ENCODE peak calls at places on chromosome 7, in five cellular contexts. One of them, this sample, is unnamed.

GRCh38 chr7:102096706-102097427 is 189.8 kb upstream of the SH2B2 start:
- DNase-seq in mesendoderm: no peak
- DNase-seq in IMR-90: no peak
- DNase-seq in mesenchymal stem cell: no peak
- DNase-seq in H1: peak; percentile 33
- DNase-seq in this sample: no peak

GRCh38 chr7:151244156-151244870 is 4.2 kb downstream of the SMARCD3 start:
- DNase-seq in mesendoderm: peak; percentile 60
- DNase-seq in IMR-90: peak; percentile 44
- DNase-seq in mesenchymal stem cell: peak; percentile 61
- DNase-seq in H1: peak; percentile 84
- DNase-seq in this sample: peak; percentile 65

GRCh38 chr7:81908220-81908619 is 138.4 kb upstream of the HGF start:
- DNase-seq in mesendoderm: no peak
- DNase-seq in IMR-90: no peak
- DNase-seq in mesenchymal stem cell: no peak
- DNase-seq in H1: no peak
- DNase-seq in this sample: no peak

GRCh38 chr7:105581066-105581811 is at the start of gene EFCAB10:
- DNase-seq in mesendoderm: peak; percentile 97
- DNase-seq in IMR-90: peak; percentile 38
- DNase-seq in mesenchymal stem cell: peak; percentile 69
- DNase-seq in H1: peak; percentile 96
- DNase-seq in this sample: peak; percentile 61

GRCh38 chr7:90618880-90619279 is 22.8 kb downstream of the CDK14 start:
- DNase-seq in mesendoderm: no peak
- DNase-seq in IMR-90: no peak
- DNase-seq in mesenchymal stem cell: no peak
- DNase-seq in H1: no peak
- DNase-seq in this sample: no peak

GRCh38 chr7:122884186-122884585 is 2.1 kb downstream of the CADPS2 start:
- DNase-seq in mesendoderm: no peak
- DNase-seq in IMR-90: no peak
- DNase-seq in mesenchymal stem cell: no peak
- DNase-seq in H1: no peak
- DNase-seq in this sample: no peak

GRCh38 chr7:111730476-111731300 is 168.4 kb upstream of the IMMP2L start:
- DNase-seq in mesendoderm: peak; percentile 58
- DNase-seq in IMR-90: peak; percentile 47
- DNase-seq in mesenchymal stem cell: peak; percentile 11
- DNase-seq in H1: no peak
- DNase-seq in this sample: no peak

GRCh38 chr7:43649755-43650274 is 66.9 kb downstream of the STK17A start:
- DNase-seq in mesendoderm: peak; percentile 65
- DNase-seq in IMR-90: peak; percentile 50
- DNase-seq in mesenchymal stem cell: peak; percentile 40
- DNase-seq in H1: no peak
- DNase-seq in this sample: no peak

GRCh38 chr7:2886900-2887299 is 42.8 kb upstream of the GNA12 start:
- DNase-seq in mesendoderm: peak; percentile 89
- DNase-seq in IMR-90: peak; percentile 82
- DNase-seq in mesenchymal stem cell: peak; percentile 84
- DNase-seq in H1: no peak
- DNase-seq in this sample: peak; percentile 25

GRCh38 chr7:143126146-143126545 is 5.7 kb upstream of the PIP start:
- DNase-seq in mesendoderm: peak; percentile 74
- DNase-seq in IMR-90: no peak
- DNase-seq in mesenchymal stem cell: no peak
- DNase-seq in H1: no peak
- DNase-seq in this sample: peak; percentile 96

GRCh38 chr7:2403718-2404648 is 572 bp downstream of the CHST12 start:
- DNase-seq in mesendoderm: peak; percentile 58
- DNase-seq in IMR-90: peak; percentile 21
- DNase-seq in mesenchymal stem cell: peak; percentile 64
- DNase-seq in H1: no peak
- DNase-seq in this sample: no peak

GRCh38 chr7:157276731-157277562 is 59.9 kb upstream of the DNAJB6 start:
- DNase-seq in mesendoderm: peak; percentile 66
- DNase-seq in IMR-90: peak; percentile 51
- DNase-seq in mesenchymal stem cell: peak; percentile 50
- DNase-seq in H1: peak; percentile 46
- DNase-seq in this sample: no peak

GRCh38 chr7:155107126-155107525 is 37.0 kb downstream of the HTR5A start:
- DNase-seq in mesendoderm: peak; percentile 81
- DNase-seq in IMR-90: no peak
- DNase-seq in mesenchymal stem cell: no peak
- DNase-seq in H1: no peak
- DNase-seq in this sample: no peak

GRCh38 chr7:94763268-94763667 is 107.3 kb upstream of the SGCE start:
- DNase-seq in mesendoderm: no peak
- DNase-seq in IMR-90: no peak
- DNase-seq in mesenchymal stem cell: no peak
- DNase-seq in H1: no peak
- DNase-seq in this sample: no peak

GRCh38 chr7:16171928-16172327 is 249.4 kb downstream of the CRPPA start:
- DNase-seq in mesendoderm: no peak
- DNase-seq in IMR-90: peak; percentile 7
- DNase-seq in mesenchymal stem cell: no peak
- DNase-seq in H1: no peak
- DNase-seq in this sample: peak; percentile 55

GRCh38 chr7:27141138-27141537 is 2.3 kb downstream of the HOXA5 start:
- DNase-seq in mesendoderm: no peak
- DNase-seq in IMR-90: no peak
- DNase-seq in mesenchymal stem cell: no peak
- DNase-seq in H1: no peak
- DNase-seq in this sample: no peak

GRCh38 chr7:27137603-27138410 is 5.7 kb downstream of the HOXA5 start:
- DNase-seq in mesendoderm: no peak
- DNase-seq in IMR-90: peak; percentile 73
- DNase-seq in mesenchymal stem cell: peak; percentile 17
- DNase-seq in H1: no peak
- DNase-seq in this sample: no peak

GRCh38 chr7:27140108-27140842 is 3.2 kb downstream of the HOXA5 start:
- DNase-seq in mesendoderm: no peak
- DNase-seq in IMR-90: no peak
- DNase-seq in mesenchymal stem cell: no peak
- DNase-seq in H1: peak; percentile 32
- DNase-seq in this sample: no peak

GRCh38 chr7:27139335-27140107 is 4.0 kb downstream of the HOXA5 start:
- DNase-seq in mesendoderm: no peak
- DNase-seq in IMR-90: no peak
- DNase-seq in mesenchymal stem cell: peak; percentile 25
- DNase-seq in H1: peak; percentile 72
- DNase-seq in this sample: no peak

GRCh38 chr7:27138987-27139334 is 4.5 kb downstream of the HOXA5 start:
- DNase-seq in mesendoderm: no peak
- DNase-seq in IMR-90: no peak
- DNase-seq in mesenchymal stem cell: peak; percentile 13
- DNase-seq in H1: no peak
- DNase-seq in this sample: no peak
- H3K4me3 ChIP-seq in mesendoderm: no peak overlapping the region
- H3K4me3 ChIP-seq in IMR-90: peak overlapping the region; percentile 30
- H3K4me3 ChIP-seq in mesenchymal stem cell: peak overlapping the region; percentile 70
- H3K4me3 ChIP-seq in H1: no peak overlapping the region
- H3K4me3 ChIP-seq in this sample: no peak overlapping the region

GRCh38 chr7:148909560-148909959 is 25.5 kb upstream of the EZH2 start:
- DNase-seq in mesendoderm: no peak
- DNase-seq in IMR-90: no peak
- DNase-seq in mesenchymal stem cell: no peak
- DNase-seq in H1: no peak
- DNase-seq in this sample: peak; percentile 2

GRCh38 chr7:148912758-148913541 is 28.9 kb upstream of the EZH2 start:
- DNase-seq in mesendoderm: no peak
- DNase-seq in IMR-90: no peak
- DNase-seq in mesenchymal stem cell: no peak
- DNase-seq in H1: no peak
- DNase-seq in this sample: no peak

GRCh38 chr7:148912151-148912550 is 28.1 kb upstream of the EZH2 start:
- DNase-seq in mesendoderm: no peak
- DNase-seq in IMR-90: no peak
- DNase-seq in mesenchymal stem cell: no peak
- DNase-seq in H1: no peak
- DNase-seq in this sample: no peak

GRCh38 chr7:148914208-148914777 is 30.2 kb upstream of the EZH2 start:
- DNase-seq in mesendoderm: peak; percentile 35
- DNase-seq in IMR-90: peak; percentile 85
- DNase-seq in mesenchymal stem cell: peak; percentile 58
- DNase-seq in H1: no peak
- DNase-seq in this sample: peak; percentile 76

DNA sequence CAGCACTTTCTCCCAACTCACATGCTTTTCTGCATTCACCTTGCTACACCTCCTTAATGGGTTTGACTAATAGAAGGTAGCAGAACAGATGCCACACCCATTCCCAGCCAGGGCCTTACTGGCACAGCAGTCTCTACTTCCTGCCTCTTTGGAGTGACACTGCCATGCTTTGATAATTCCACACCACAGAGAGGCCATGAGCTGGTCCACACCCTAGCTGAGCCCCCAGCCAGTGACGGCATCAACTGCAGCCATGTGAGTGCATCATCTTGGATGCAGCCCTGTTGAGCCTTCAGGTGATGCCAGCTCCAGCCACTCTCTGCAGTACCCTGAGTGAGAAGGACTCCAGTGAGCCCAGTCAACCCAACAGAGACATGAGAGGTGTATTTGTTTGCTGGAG is 27.5 kb upstream of the EZH2 start:
- DNase-seq in mesendoderm: no peak
- DNase-seq in IMR-90: no peak
- DNase-seq in mesenchymal stem cell: no peak
- DNase-seq in H1: no peak
- DNase-seq in this sample: no peak
- H4K8ac ChIP-seq in mesendoderm: no peak overlapping the region
- H4K8ac ChIP-seq in IMR-90: no peak overlapping the region
- H4K8ac ChIP-seq in mesenchymal stem cell: no peak overlapping the region
- H4K8ac ChIP-seq in H1: no peak overlapping the region
- H4K8ac ChIP-seq in this sample: no peak overlapping the region

GRCh38 chr7:35537067-35538023 is 157.6 kb downstream of the HERPUD2 start:
- DNase-seq in mesendoderm: peak; percentile 85
- DNase-seq in IMR-90: peak; percentile 47
- DNase-seq in mesenchymal stem cell: peak; percentile 75
- DNase-seq in H1: peak; percentile 92
- DNase-seq in this sample: peak; percentile 72
- H3K4me3 ChIP-seq in mesendoderm: no peak overlapping the region
- H3K4me3 ChIP-seq in IMR-90: peak overlapping the region; percentile 27
- H3K4me3 ChIP-seq in mesenchymal stem cell: peak overlapping the region; percentile 46
- H3K4me3 ChIP-seq in H1: no peak overlapping the region
- H3K4me3 ChIP-seq in this sample: peak overlapping the region; percentile 67

GRCh38 chr7:46681865-46682503 is 760.9 kb upstream of the IGFBP3 start:
- DNase-seq in mesendoderm: no peak
- DNase-seq in IMR-90: no peak
- DNase-seq in mesenchymal stem cell: no peak
- DNase-seq in H1: no peak
- DNase-seq in this sample: no peak
- H4K8ac ChIP-seq in mesendoderm: no peak overlapping the region
- H4K8ac ChIP-seq in IMR-90: no peak overlapping the region
- H4K8ac ChIP-seq in mesenchymal stem cell: peak overlapping the region; percentile 45
- H4K8ac ChIP-seq in H1: no peak overlapping the region
- H4K8ac ChIP-seq in this sample: no peak overlapping the region

GRCh38 chr7:117230276-117231046 is 92.4 kb downstream of the WNT2 start:
- DNase-seq in mesendoderm: no peak
- DNase-seq in IMR-90: peak; percentile 95
- DNase-seq in mesenchymal stem cell: peak; percentile 48
- DNase-seq in H1: no peak
- DNase-seq in this sample: peak; percentile 28

GRCh38 chr7:117227091-117227490 is 95.8 kb downstream of the WNT2 start:
- DNase-seq in mesendoderm: no peak
- DNase-seq in IMR-90: peak; percentile 31
- DNase-seq in mesenchymal stem cell: no peak
- DNase-seq in H1: no peak
- DNase-seq in this sample: no peak

GRCh38 chr7:117225536-117225935 is 97.3 kb downstream of the WNT2 start:
- DNase-seq in mesendoderm: peak; percentile 77
- DNase-seq in IMR-90: peak; percentile 21
- DNase-seq in mesenchymal stem cell: no peak
- DNase-seq in H1: no peak
- DNase-seq in this sample: no peak

GRCh38 chr7:117229350-117229749 is 93.5 kb downstream of the WNT2 start:
- DNase-seq in mesendoderm: no peak
- DNase-seq in IMR-90: peak; percentile 93
- DNase-seq in mesenchymal stem cell: peak; percentile 61
- DNase-seq in H1: no peak
- DNase-seq in this sample: no peak

DNA sequence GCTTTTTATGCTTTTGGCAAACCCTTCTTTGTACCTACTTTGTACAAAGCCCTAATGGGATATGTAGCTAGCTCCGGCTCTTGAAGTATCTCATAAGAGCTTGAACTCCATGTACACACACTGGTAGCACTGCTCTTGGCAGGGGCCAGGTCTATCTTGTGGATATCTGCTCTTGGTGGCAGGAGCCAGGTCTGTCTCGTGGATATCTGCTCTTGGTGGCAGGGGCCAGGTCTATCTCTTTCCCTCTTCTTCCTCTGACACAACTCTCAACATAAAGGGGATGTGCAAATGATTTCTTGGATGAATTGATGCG is 91.9 kb downstream of the WNT2 start:
- DNase-seq in mesendoderm: no peak
- DNase-seq in IMR-90: no peak
- DNase-seq in mesenchymal stem cell: no peak
- DNase-seq in H1: no peak
- DNase-seq in this sample: no peak
- H3K4me3 ChIP-seq in mesendoderm: no peak overlapping the region
- H3K4me3 ChIP-seq in IMR-90: no peak overlapping the region
- H3K4me3 ChIP-seq in mesenchymal stem cell: no peak overlapping the region
- H3K4me3 ChIP-seq in H1: no peak overlapping the region
- H3K4me3 ChIP-seq in this sample: no peak overlapping the region